ENCODE peak calls at places on chromosomes 13 and 19, in seven cellular contexts. One of them, this sample, is unnamed.

GRCh38 chr19:46192990-46193650 is 36.4 kb upstream of the IGFL1 start:
- DNase-seq in type B pancreatic cell: no peak
- DNase-seq in keratinocyte: no peak
- DNase-seq in fibroblast of pulmonary artery: peak; percentile 69
- DNase-seq in AG04450: no peak
- DNase-seq in Peyer's patch: peak; percentile 76
- DNase-seq in heart right ventricle: no peak
- DNase-seq in this sample: no peak

GRCh38 chr19:12872941-12873890 is 8.0 kb downstream of the DNASE2 start:
- DNase-seq in Peyer's patch: peak; percentile 64
- DNase-seq in type B pancreatic cell: no peak
- DNase-seq in fibroblast of pulmonary artery: peak; percentile 75
- DNase-seq in heart right ventricle: no peak
- DNase-seq in AG04450: no peak
- DNase-seq in keratinocyte: peak; percentile 66
- DNase-seq in this sample: no peak

GRCh38 chr13:103539265-103539664 is 473.0 kb upstream of the SLC10A2 start:
- DNase-seq in AG04450: no peak
- DNase-seq in Peyer's patch: no peak
- DNase-seq in type B pancreatic cell: no peak
- DNase-seq in fibroblast of pulmonary artery: no peak
- DNase-seq in heart right ventricle: peak; percentile 11
- DNase-seq in keratinocyte: no peak
- DNase-seq in this sample: no peak

GRCh38 chr13:32278456-32278855 is 36.7 kb downstream of the ZAR1L start:
- DNase-seq in type B pancreatic cell: no peak
- DNase-seq in keratinocyte: no peak
- DNase-seq in fibroblast of pulmonary artery: no peak
- DNase-seq in AG04450: peak; percentile 50
- DNase-seq in Peyer's patch: no peak
- DNase-seq in heart right ventricle: no peak
- DNase-seq in this sample: no peak

GRCh38 chr13:100203696-100204367 is 114.9 kb downstream of the PCCA start:
- DNase-seq in heart right ventricle: no peak
- DNase-seq in fibroblast of pulmonary artery: peak; percentile 38
- DNase-seq in type B pancreatic cell: no peak
- DNase-seq in Peyer's patch: no peak
- DNase-seq in keratinocyte: no peak
- DNase-seq in AG04450: no peak
- DNase-seq in this sample: no peak

GRCh38 chr19:51511353-51511752 is 9.8 kb upstream of the SIGLEC12 start:
- DNase-seq in keratinocyte: no peak
- DNase-seq in Peyer's patch: no peak
- DNase-seq in heart right ventricle: no peak
- DNase-seq in type B pancreatic cell: no peak
- DNase-seq in AG04450: no peak
- DNase-seq in fibroblast of pulmonary artery: no peak
- DNase-seq in this sample: no peak

GRCh38 chr13:95378603-95379002 is 77.4 kb upstream of the ABCC4 start:
- DNase-seq in AG04450: no peak
- DNase-seq in type B pancreatic cell: no peak
- DNase-seq in Peyer's patch: no peak
- DNase-seq in fibroblast of pulmonary artery: no peak
- DNase-seq in heart right ventricle: peak; percentile 11
- DNase-seq in keratinocyte: no peak
- DNase-seq in this sample: no peak

GRCh38 chr13:108156749-108157148 is 58.6 kb downstream of the LIG4 start:
- DNase-seq in type B pancreatic cell: no peak
- DNase-seq in Peyer's patch: no peak
- DNase-seq in AG04450: no peak
- DNase-seq in heart right ventricle: no peak
- DNase-seq in fibroblast of pulmonary artery: no peak
- DNase-seq in keratinocyte: no peak
- DNase-seq in this sample: no peak

GRCh38 chr19:38441660-38442348 is 8.3 kb downstream of the RYR1 start:
- DNase-seq in Peyer's patch: no peak
- DNase-seq in heart right ventricle: no peak
- DNase-seq in AG04450: no peak
- DNase-seq in fibroblast of pulmonary artery: peak; percentile 8
- DNase-seq in keratinocyte: no peak
- DNase-seq in type B pancreatic cell: no peak
- DNase-seq in this sample: no peak
- TF ChIP-seq CTCF in Peyer's patch: no peak
- TF ChIP-seq CTCF in heart right ventricle: no peak
- TF ChIP-seq CTCF in AG04450: peak; percentile 8
- TF ChIP-seq CTCF in fibroblast of pulmonary artery: no peak
- TF ChIP-seq CTCF in keratinocyte: peak; percentile 41
- TF ChIP-seq CTCF in type B pancreatic cell: no peak
- TF ChIP-seq CTCF in this sample: peak; percentile 16

DNA sequence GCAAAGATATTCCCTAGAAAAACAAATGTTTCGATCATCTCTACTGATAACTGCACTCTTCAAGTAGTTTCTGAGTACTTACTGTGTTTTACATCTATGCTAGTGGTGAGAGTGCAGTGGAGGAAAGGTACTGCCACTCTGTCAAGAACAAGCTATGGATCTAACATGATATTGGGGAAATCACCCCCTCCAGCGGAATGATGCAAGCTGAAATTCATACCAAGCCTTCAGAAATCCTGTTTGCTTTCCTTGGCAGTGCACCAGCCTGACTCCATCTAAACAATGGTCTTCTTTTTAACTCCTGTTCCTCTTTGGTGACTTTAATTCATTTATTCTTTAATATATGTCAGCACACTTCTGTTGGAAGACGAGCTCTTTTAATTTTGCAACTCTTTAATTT is 238.0 kb downstream of the PCDH9 start:
- DNase-seq in type B pancreatic cell: no peak
- DNase-seq in fibroblast of pulmonary artery: peak; percentile 73
- DNase-seq in heart right ventricle: no peak
- DNase-seq in AG04450: no peak
- DNase-seq in keratinocyte: no peak
- DNase-seq in Peyer's patch: no peak
- DNase-seq in this sample: no peak
- TF ChIP-seq CTCF in type B pancreatic cell: no peak
- TF ChIP-seq CTCF in fibroblast of pulmonary artery: no peak
- TF ChIP-seq CTCF in heart right ventricle: no peak
- TF ChIP-seq CTCF in AG04450: no peak
- TF ChIP-seq CTCF in keratinocyte: peak; percentile 8
- TF ChIP-seq CTCF in Peyer's patch: no peak
- TF ChIP-seq CTCF in this sample: no peak

DNA sequence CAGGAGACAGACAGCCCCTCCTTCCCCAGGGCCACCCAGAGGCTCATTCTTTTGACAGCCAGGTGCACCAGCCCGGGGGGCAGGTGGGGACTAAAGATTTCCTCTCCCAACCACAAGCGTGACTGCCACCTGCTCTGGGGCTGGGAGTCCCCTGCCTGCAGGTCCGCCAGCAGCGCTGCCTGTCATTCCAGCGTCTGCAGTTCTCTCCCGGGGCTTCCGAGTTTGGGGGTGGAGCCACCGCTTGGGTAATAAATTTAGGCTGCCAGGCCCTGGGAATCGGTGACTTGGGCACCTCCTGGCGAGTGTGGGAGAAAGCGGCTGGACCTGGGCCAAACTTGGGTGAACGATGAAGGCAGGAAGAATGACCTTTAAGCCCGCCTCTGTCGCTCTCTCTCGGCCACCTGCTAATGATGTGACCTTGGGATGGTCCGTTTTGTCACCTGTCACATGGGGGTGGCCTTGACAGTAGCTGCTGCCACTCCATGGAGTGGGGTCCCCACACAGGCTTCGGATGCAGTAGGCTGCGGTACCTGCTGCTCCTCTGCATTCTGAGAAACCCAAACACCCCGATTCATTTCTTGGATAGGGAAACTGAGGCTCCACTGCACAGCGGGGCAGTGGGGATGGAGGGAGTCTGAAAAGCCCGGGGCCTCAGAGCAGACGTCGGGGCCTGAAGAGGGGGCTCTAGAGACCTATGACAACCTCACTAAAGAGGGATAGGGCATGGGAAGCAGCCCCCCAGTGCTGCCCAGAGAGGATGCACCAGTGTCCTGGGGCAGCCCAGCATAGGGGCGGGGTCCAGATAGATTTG is 12.8 kb downstream of the FUT6 start:
- DNase-seq in heart right ventricle: peak; percentile 71
- DNase-seq in type B pancreatic cell: no peak
- DNase-seq in Peyer's patch: peak; percentile 83
- DNase-seq in AG04450: no peak
- DNase-seq in keratinocyte: no peak
- DNase-seq in fibroblast of pulmonary artery: peak; percentile 25
- DNase-seq in this sample: no peak
- TF ChIP-seq CTCF in heart right ventricle: no peak
- TF ChIP-seq CTCF in type B pancreatic cell: peak; percentile 23
- TF ChIP-seq CTCF in Peyer's patch: no peak
- TF ChIP-seq CTCF in AG04450: peak; percentile 26
- TF ChIP-seq CTCF in keratinocyte: no peak
- TF ChIP-seq CTCF in fibroblast of pulmonary artery: no peak
- TF ChIP-seq CTCF in this sample: no peak

GRCh38 chr19:6274756-6275155 is 5.0 kb downstream of the MLLT1 start:
- DNase-seq in heart right ventricle: peak; percentile 48
- DNase-seq in AG04450: no peak
- DNase-seq in keratinocyte: no peak
- DNase-seq in fibroblast of pulmonary artery: no peak
- DNase-seq in type B pancreatic cell: no peak
- DNase-seq in Peyer's patch: peak; percentile 43
- DNase-seq in this sample: no peak
- TF ChIP-seq CTCF in heart right ventricle: no peak
- TF ChIP-seq CTCF in AG04450: no peak
- TF ChIP-seq CTCF in keratinocyte: no peak
- TF ChIP-seq CTCF in fibroblast of pulmonary artery: no peak
- TF ChIP-seq CTCF in type B pancreatic cell: no peak
- TF ChIP-seq CTCF in Peyer's patch: no peak
- TF ChIP-seq CTCF in this sample: no peak

DNA sequence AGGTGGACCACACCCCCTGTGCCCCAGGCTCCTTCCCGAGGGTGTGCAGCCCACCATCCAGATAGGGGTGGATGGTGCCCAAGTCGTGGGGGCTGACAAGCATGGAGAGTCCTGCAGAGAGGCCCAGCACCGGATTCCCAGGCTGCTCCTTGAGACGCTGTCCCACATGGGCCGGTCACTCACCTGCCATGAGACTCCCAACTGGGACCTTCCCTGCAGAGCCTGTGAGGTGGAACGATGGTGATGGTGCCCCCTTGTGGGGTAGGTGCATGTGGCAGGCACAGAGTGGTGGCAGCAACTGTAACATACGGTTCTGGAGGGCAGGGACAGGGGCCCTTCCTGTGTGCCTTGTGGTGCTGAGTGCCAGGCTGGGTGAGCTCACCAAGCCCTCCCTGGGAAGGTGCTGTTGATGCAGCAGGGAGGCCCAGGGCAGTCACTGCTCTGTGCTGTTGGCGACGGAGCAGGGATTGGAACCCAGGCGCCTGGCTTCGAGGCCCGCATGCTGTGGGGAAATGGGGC is 33.1 kb downstream of the PPP1R37 start:
- DNase-seq in AG04450: peak; percentile 8
- DNase-seq in type B pancreatic cell: no peak
- DNase-seq in keratinocyte: peak; percentile 21
- DNase-seq in heart right ventricle: peak; percentile 48
- DNase-seq in Peyer's patch: peak; percentile 88
- DNase-seq in fibroblast of pulmonary artery: peak; percentile 60
- DNase-seq in this sample: peak; percentile 69
- TF ChIP-seq CTCF in AG04450: peak; percentile 77
- TF ChIP-seq CTCF in type B pancreatic cell: peak; percentile 77
- TF ChIP-seq CTCF in keratinocyte: peak; percentile 96
- TF ChIP-seq CTCF in heart right ventricle: peak; percentile 68
- TF ChIP-seq CTCF in Peyer's patch: peak; percentile 68
- TF ChIP-seq CTCF in fibroblast of pulmonary artery: peak; percentile 85
- TF ChIP-seq CTCF in this sample: peak; percentile 80

GRCh38 chr13:34419025-34419424 is 523.0 kb upstream of the NBEA start:
- DNase-seq in fibroblast of pulmonary artery: no peak
- DNase-seq in heart right ventricle: no peak
- DNase-seq in type B pancreatic cell: no peak
- DNase-seq in Peyer's patch: no peak
- DNase-seq in keratinocyte: no peak
- DNase-seq in AG04450: no peak
- DNase-seq in this sample: no peak

GRCh38 chr13:34416833-34417425 is 525.1 kb upstream of the NBEA start:
- DNase-seq in Peyer's patch: peak; percentile 48
- DNase-seq in type B pancreatic cell: no peak
- DNase-seq in keratinocyte: no peak
- DNase-seq in AG04450: peak; percentile 73
- DNase-seq in fibroblast of pulmonary artery: peak; percentile 80
- DNase-seq in heart right ventricle: peak; percentile 56
- DNase-seq in this sample: no peak

GRCh38 chr13:34421849-34422475 is 520.1 kb upstream of the NBEA start:
- DNase-seq in Peyer's patch: no peak
- DNase-seq in keratinocyte: no peak
- DNase-seq in heart right ventricle: no peak
- DNase-seq in AG04450: no peak
- DNase-seq in fibroblast of pulmonary artery: peak; percentile 7
- DNase-seq in type B pancreatic cell: no peak
- DNase-seq in this sample: no peak

GRCh38 chr13:34425307-34425949 is 516.6 kb upstream of the NBEA start:
- DNase-seq in fibroblast of pulmonary artery: no peak
- DNase-seq in type B pancreatic cell: no peak
- DNase-seq in keratinocyte: no peak
- DNase-seq in Peyer's patch: no peak
- DNase-seq in AG04450: no peak
- DNase-seq in heart right ventricle: no peak
- DNase-seq in this sample: no peak

DNA sequence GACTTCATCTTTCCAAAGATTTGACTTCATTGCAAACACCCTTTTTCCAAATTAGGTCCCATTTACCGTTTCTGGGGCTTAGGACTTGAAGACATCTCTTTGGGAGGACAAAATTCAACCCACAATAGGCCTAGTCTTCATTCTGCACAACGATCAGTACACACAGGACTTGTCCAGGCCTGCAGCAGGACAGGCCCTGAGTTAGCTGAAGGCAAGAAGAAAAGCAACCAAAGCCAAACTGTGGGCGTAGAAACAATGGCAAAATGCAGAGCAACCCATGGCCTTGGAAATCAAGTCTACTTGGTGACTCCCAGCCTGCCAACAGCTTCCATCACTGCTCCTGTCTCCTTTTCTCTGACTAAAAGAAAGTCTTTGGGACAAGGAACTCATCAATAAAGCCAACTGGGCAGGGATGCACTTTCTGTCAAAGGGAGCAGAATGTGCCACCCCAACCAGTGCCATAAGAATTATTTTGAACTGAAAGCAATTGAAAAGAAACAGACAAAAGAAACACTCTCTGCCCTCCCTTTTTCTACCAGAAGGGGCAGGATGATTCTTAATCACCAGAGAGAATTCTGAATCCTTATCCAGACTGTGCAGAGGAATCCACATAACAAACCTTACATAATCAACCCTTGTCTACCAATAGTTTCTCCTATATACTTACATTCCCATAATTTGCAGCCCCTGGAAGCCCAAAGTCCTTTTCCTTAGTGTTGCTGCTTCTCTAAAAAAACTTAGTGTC is 520.9 kb upstream of the NBEA start:
- DNase-seq in fibroblast of pulmonary artery: no peak
- DNase-seq in Peyer's patch: no peak
- DNase-seq in keratinocyte: peak; percentile 60
- DNase-seq in type B pancreatic cell: no peak
- DNase-seq in AG04450: no peak
- DNase-seq in heart right ventricle: no peak
- DNase-seq in this sample: no peak
- TF ChIP-seq CTCF in fibroblast of pulmonary artery: peak; percentile 34
- TF ChIP-seq CTCF in Peyer's patch: no peak
- TF ChIP-seq CTCF in keratinocyte: no peak
- TF ChIP-seq CTCF in type B pancreatic cell: peak; percentile 62
- TF ChIP-seq CTCF in AG04450: peak; percentile 38
- TF ChIP-seq CTCF in heart right ventricle: no peak
- TF ChIP-seq CTCF in this sample: no peak

GRCh38 chr13:50128406-50129048 is 113.3 kb downstream of the KCNRG start:
- DNase-seq in AG04450: no peak
- DNase-seq in heart right ventricle: no peak
- DNase-seq in keratinocyte: no peak
- DNase-seq in type B pancreatic cell: no peak
- DNase-seq in Peyer's patch: no peak
- DNase-seq in fibroblast of pulmonary artery: no peak
- DNase-seq in this sample: no peak
- TF ChIP-seq CTCF in AG04450: no peak
- TF ChIP-seq CTCF in heart right ventricle: no peak
- TF ChIP-seq CTCF in keratinocyte: no peak
- TF ChIP-seq CTCF in type B pancreatic cell: no peak
- TF ChIP-seq CTCF in Peyer's patch: no peak
- TF ChIP-seq CTCF in fibroblast of pulmonary artery: no peak
- TF ChIP-seq CTCF in this sample: no peak

This sample was measured in progenitor cell of endocrine pancreas.